ENCODE peak calls at places on chromosomes 13 and 19, in six cellular contexts. O is T-helper 2 cell treated with Interferon-gamma antibody and Interleukin-4, amounts not matched to agents 5 μg/mL and 100 μg/mL, for 36 hours; L is T-cell; X is COR-L47; R is A172; H is stomach. Y is an unnamed sample.

GRCh38 chr13:32537580-32538233 is 888 bp downstream of the N4BP2L2 start:
- DNase-seq in O (peak), H (peak), X (no peak), L (no peak), R (no peak), Y (no peak)

GRCh38 chr19:18218159-18218558 is 8.1 kb downstream of the PDE4C start:
- DNase-seq in X (no peak), O (no peak), L (no peak), R (no peak), H (no peak), Y (no peak)

GRCh38 chr13:99656843-99657506 is 155.7 kb downstream of the TM9SF2 start:
- DNase-seq in X (no peak), L (no peak), R (no peak), H (no peak), O (peak), Y (no peak)

GRCh38 chr19:55018633-55019032 is 19.4 kb downstream of the GP6 start:
- DNase-seq in R (no peak), X (no peak), O (no peak), L (no peak), H (no peak), Y (no peak)

GRCh38 chr19:55086730-55087541 is 11.3 kb downstream of the EPS8L1 start:
- DNase-seq in O (peak), R (peak), L (no peak), H (peak), X (peak), Y (no peak)

GRCh38 chr19:13463296-13463695 is 43.0 kb downstream of the CACNA1A start:
- DNase-seq in H (no peak), O (no peak), L (no peak), R (peak), X (no peak), Y (no peak)

GRCh38 chr13:29594710-29595379 is 643 bp downstream of the SLC7A1 start:
- DNase-seq in R (no peak), L (peak), X (peak), H (peak), O (peak), Y (no peak)

GRCh38 chr19:35853038-35853756 is 893 bp upstream of the NPHS1 start:
- DNase-seq in X (no peak), R (no peak), O (no peak), L (no peak), H (no peak), Y (no peak)

GRCh38 chr13:28318418-28318995 is 176.4 kb downstream of the FLT1 start:
- DNase-seq in L (no peak), X (no peak), R (no peak), H (no peak), O (no peak), Y (no peak)

GRCh38 chr13:48220592-48221300 is 12.3 kb upstream of the ITM2B start:
- DNase-seq in X (no peak), O (no peak), L (no peak), R (no peak), H (no peak), Y (no peak)

GRCh38 chr19:10102787-10103236 is 334 bp upstream of the ANGPTL6 start:
- DNase-seq in H (no peak), L (no peak), O (no peak), R (no peak), X (no peak), Y (peak)

GRCh38 chr19:47032171-47032811 is 12.7 kb downstream of the NPAS1 start:
- DNase-seq in R (no peak), H (peak), X (peak), L (peak), O (peak), Y (no peak)

GRCh38 chr13:46698015-46698414 is 98.9 kb downstream of the ESD start:
- DNase-seq in O (no peak), R (no peak), X (no peak), L (no peak), H (peak), Y (no peak)

GRCh38 chr13:105255472-105255871 is 1280.0 kb downstream of the EFNB2 start:
- DNase-seq in L (no peak), H (no peak), O (no peak), X (no peak), R (no peak), Y (no peak)

GRCh38 chr13:108629353-108629752 is at the start of gene MYO16:
- DNase-seq in L (no peak), R (no peak), H (no peak), O (no peak), X (no peak), Y (no peak)

GRCh38 chr13:32200741-32201140 is 114.4 kb downstream of the ZAR1L start:
- DNase-seq in L (no peak), O (no peak), R (no peak), X (no peak), H (no peak), Y (no peak)

GRCh38 chr19:45154064-45154827 is 6.5 kb downstream of the NKPD1 start:
- DNase-seq in R (peak), L (no peak), O (no peak), H (no peak), X (no peak), Y (no peak)

GRCh38 chr13:51797664-51798488 is 6.1 kb downstream of the DHRS12 start:
- DNase-seq in R (peak), H (peak), O (peak), X (peak), L (peak), Y (peak)

GRCh38 chr13:94658926-94659649 is 53.3 kb downstream of the SOX21 start:
- DNase-seq in H (no peak), X (no peak), O (no peak), L (no peak), R (peak), Y (no peak)

GRCh38 chr13:112931028-112931934 is 37.7 kb upstream of the MCF2L start:
- DNase-seq in O (no peak), X (peak), H (no peak), L (no peak), R (peak), Y (no peak)